ENCODE peak calls at places on chromosomes 12 and 14, in four cellular contexts. N is astrocyte, P is colonic mucosa, C is NCI-H1092. T is an unnamed sample.

GRCh38 chr14:102819176-102819628 is 42.0 kb downstream of the TRAF3 start:
- DNase-seq in N (no peak), P (peak), C (no peak), T (no peak)

GRCh38 chr14:65632487-65632886 is 220.0 kb downstream of the FUT8 start:
- DNase-seq in N (no peak), P (no peak), C (no peak), T (no peak)

GRCh38 chr14:101791919-101792572 is 30.5 kb downstream of the PPP2R5C start:
- DNase-seq in N (peak), P (no peak), C (no peak), T (no peak)

GRCh38 chr14:96364911-96365310 is 1.6 kb downstream of the GSKIP start:
- DNase-seq in N (no peak), P (no peak), C (no peak), T (no peak)

GRCh38 chr14:67680121-67680602 is 5.7 kb upstream of the VTI1B start:
- DNase-seq in N (peak), P (no peak), C (no peak), T (no peak)

GRCh38 chr12:56082967-56083366 is 3.0 kb downstream of the ERBB3 start:
- DNase-seq in N (no peak), P (no peak), C (no peak), T (no peak)

GRCh38 chr12:91343010-91343409 is 160.4 kb upstream of the DCN start:
- DNase-seq in N (no peak), P (no peak), C (no peak), T (no peak)

GRCh38 chr12:121797937-121798801 is 4.7 kb upstream of the RHOF start:
- DNase-seq in N (no peak), P (peak), C (peak), T (no peak)

GRCh38 chr12:125206757-125207156 is 141.5 kb downstream of the AACS start:
- DNase-seq in N (no peak), P (no peak), C (no peak), T (no peak)

GRCh38 chr14:32906672-32907071 is 32.0 kb upstream of the NPAS3 start:
- DNase-seq in N (no peak), P (no peak), C (no peak), T (no peak)

GRCh38 chr12:100904270-100904669 is 109.7 kb downstream of the ANO4 start:
- DNase-seq in N (no peak), P (no peak), C (no peak), T (no peak)

GRCh38 chr12:112252184-112252583 is 126.8 kb downstream of the TRAFD1 start:
- DNase-seq in N (peak), P (no peak), C (no peak), T (no peak)

GRCh38 chr12:52268212-52268611 is 6.2 kb upstream of the KRT86 start:
- DNase-seq in N (peak), P (no peak), C (no peak), T (no peak)

GRCh38 chr14:101235042-101235871 is 326.0 kb upstream of the DIO3 start:
- DNase-seq in N (peak), P (peak), C (peak), T (no peak)

GRCh38 chr12:117363953-117364486 is 2.6 kb upstream of the NOS1 start:
- DNase-seq in N (no peak), P (no peak), C (no peak), T (no peak)

GRCh38 chr12:94263011-94263786 is 114.8 kb downstream of the PLXNC1 start:
- DNase-seq in N (no peak), P (no peak), C (no peak), T (no peak)

GRCh38 chr14:100399052-100399849 is 76.1 kb downstream of the SLC25A47 start:
- DNase-seq in N (peak), P (no peak), C (peak), T (no peak)

GRCh38 chr12:57755454-57756372 is 810 bp downstream of the MARCHF9 start:
- DNase-seq in N (no peak), P (peak), C (no peak), T (no peak)

GRCh38 chr12:53995311-53996187 is 4.4 kb upstream of the HOXC9 start:
- DNase-seq in N (no peak), P (no peak), C (peak), T (no peak)

GRCh38 chr14:32933623-32933942 is 5.1 kb upstream of the NPAS3 start:
- DNase-seq in N (peak), P (no peak), C (no peak), T (no peak)

GRCh38 chr14:29584992-29585391 is 342.7 kb downstream of the PRKD1 start:
- DNase-seq in N (peak), P (no peak), C (peak), T (no peak)

GRCh38 chr14:32078794-32079663 is 1.9 kb downstream of the ARHGAP5 start:
- DNase-seq in N (peak), P (no peak), C (no peak), T (no peak)

GRCh38 chr14:23327947-23328744 is 6.9 kb downstream of the PABPN1 start:
- DNase-seq in N (peak), P (peak), C (peak), T (no peak)

GRCh38 chr14:81400852-81401251 is 728 bp upstream of the STON2 start:
- DNase-seq in N (peak), P (peak), C (no peak), T (peak)

GRCh38 chr12:30996255-30996654 is 69.7 kb downstream of the TSPAN11 start:
- DNase-seq in N (peak), P (no peak), C (no peak), T (no peak)

GRCh38 chr12:24049771-24050170 is 100.3 kb upstream of the SOX5 start:
- DNase-seq in N (no peak), P (no peak), C (no peak), T (no peak)

GRCh38 chr12:131830335-131831020 is 2.3 kb downstream of the MMP17 start:
- DNase-seq in N (peak), P (peak), C (peak), T (peak)

GRCh38 chr14:79328863-79329262 is 882.4 kb downstream of the DIO2 start:
- DNase-seq in N (peak), P (no peak), C (no peak), T (no peak)

GRCh38 chr14:81686512-81686911 is 152.9 kb upstream of the SEL1L start:
- DNase-seq in N (no peak), P (no peak), C (no peak), T (no peak)

GRCh38 chr12:45292486-45293195 is 76.7 kb downstream of the ANO6 start:
- DNase-seq in N (no peak), P (no peak), C (no peak), T (peak)

GRCh38 chr14:88129306-88130056 is 124.5 kb downstream of the GPR65 start:
- DNase-seq in N (peak), P (no peak), C (no peak), T (no peak)

GRCh38 chr14:54652188-54652889 is 85.4 kb downstream of the SAMD4A start:
- DNase-seq in N (peak), P (peak), C (no peak), T (peak)

T was measured in esophagus muscularis mucosa.